ENCODE peak calls at places on chromosomes 16 and 17, in six cellular contexts. Y, A, K, O, P and W are unnamed samples.

GRCh38 chr17:4914009-4914408 is 11.1 kb upstream of the CHRNE start:
- DNase-seq in Y (no peak), A (no peak), K (no peak), O (no peak), P (no peak), W (no peak)

GRCh38 chr17:79956853-79957252 is 78.8 kb downstream of the TBC1D16 start:
- DNase-seq in Y (peak), A (peak), K (no peak), O (no peak), P (no peak), W (no peak)

GRCh38 chr16:55263271-55264250 is 60.4 kb upstream of the IRX6 start:
- DNase-seq in Y (no peak), A (no peak), K (no peak), O (no peak), P (no peak), W (no peak)

GRCh38 chr16:22353933-22354541 is 20.4 kb downstream of the CDR2 start:
- DNase-seq in Y (no peak), A (no peak), K (no peak), O (no peak), P (no peak), W (no peak)

GRCh38 chr17:82236142-82236971 is 7.5 kb downstream of the SLC16A3 start:
- DNase-seq in Y (peak), A (peak), K (no peak), O (peak), P (peak), W (no peak)

GRCh38 chr17:57927048-57927723 is 28.0 kb downstream of the CUEDC1 start:
- DNase-seq in Y (no peak), A (peak), K (peak), O (no peak), P (no peak), W (no peak)

GRCh38 chr17:33178641-33179040 is 114.5 kb downstream of the ASIC2 start:
- DNase-seq in Y (no peak), A (no peak), K (no peak), O (no peak), P (no peak), W (no peak)

GRCh38 chr16:8866118-8866883 is 2.5 kb downstream of the CARHSP1 start:
- DNase-seq in Y (no peak), A (peak), K (no peak), O (peak), P (no peak), W (no peak)

GRCh38 chr16:75309899-75310430 is 58.5 kb upstream of the BCAR1 start:
- DNase-seq in Y (no peak), A (no peak), K (no peak), O (no peak), P (no peak), W (no peak)

GRCh38 chr16:71746442-71747046 is 22.0 kb upstream of the PHLPP2 start:
- DNase-seq in Y (no peak), A (no peak), K (no peak), O (no peak), P (peak), W (peak)

GRCh38 chr16:56108724-56109123 is 82.6 kb upstream of the GNAO1 start:
- DNase-seq in Y (no peak), A (no peak), K (no peak), O (no peak), P (no peak), W (no peak)

GRCh38 chr16:23334421-23334853 is 32.3 kb downstream of the SCNN1B start:
- DNase-seq in Y (no peak), A (no peak), K (no peak), O (no peak), P (no peak), W (no peak)

GRCh38 chr17:933168-934083 is 46.1 kb downstream of the NXN start:
- DNase-seq in Y (peak), A (peak), K (peak), O (no peak), P (no peak), W (no peak)

GRCh38 chr16:642189-643049 is 791 bp downstream of the MCRIP2 start:
- DNase-seq in Y (peak), A (peak), K (no peak), O (no peak), P (peak), W (peak)

GRCh38 chr17:48526986-48527741 is 3.6 kb downstream of the HOXB1 start:
- DNase-seq in Y (no peak), A (peak), K (no peak), O (no peak), P (no peak), W (no peak)

GRCh38 chr16:71845639-71846431 is at the start of gene ATXN1L:
- DNase-seq in Y (peak), A (peak), K (peak), O (peak), P (peak), W (peak)

GRCh38 chr16:31135535-31136286 is at the start of gene PRSS8:
- DNase-seq in Y (peak), A (peak), K (no peak), O (no peak), P (no peak), W (no peak)

GRCh38 chr17:39174907-39175694 is 9.1 kb upstream of the ARL5C start:
- DNase-seq in Y (peak), A (peak), K (no peak), O (peak), P (peak), W (peak)

DNA sequence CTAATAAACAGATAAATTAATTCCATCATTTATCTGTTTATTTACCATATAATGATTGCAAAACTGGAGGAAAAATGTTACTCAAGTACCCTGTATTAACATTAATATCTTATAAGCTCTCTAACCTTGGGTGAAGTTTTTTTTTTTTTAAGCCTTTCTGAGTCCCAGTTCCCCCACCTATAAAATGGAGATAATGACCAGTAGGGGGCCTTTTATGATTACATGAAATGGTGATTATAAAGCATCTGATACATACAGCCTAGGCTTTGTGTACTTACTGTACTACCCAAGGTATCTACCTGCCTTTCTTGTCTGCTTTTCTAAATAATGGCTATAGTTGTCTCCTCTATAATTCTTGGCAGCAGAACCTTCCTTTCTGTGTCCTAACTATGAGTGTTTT is 22.6 kb downstream of the LRRC36 start:
- DNase-seq in Y (no peak), A (no peak), K (no peak), O (no peak), P (no peak), W (no peak)
- TF ChIP-seq CTCF in Y (peak), A (peak), K (peak), O (peak), P (peak), W (no peak)

GRCh38 chr16:82603784-82604411 is 22.9 kb upstream of the CDH13 start:
- DNase-seq in Y (no peak), A (peak), K (no peak), O (peak), P (no peak), W (no peak)
- TF ChIP-seq CTCF in Y (peak), A (peak), K (peak), O (peak), P (no peak), W (peak)

GRCh38 chr17:30970757-30971567 is at the start of gene RNF135:
- DNase-seq in Y (peak), A (peak), K (peak), O (peak), P (peak), W (peak)
- TF ChIP-seq CTCF in Y (peak), A (peak), K (peak), O (peak), P (no peak), W (no peak)

GRCh38 chr16:85270365-85270764 is 158.1 kb upstream of the CIBAR2 start:
- DNase-seq in Y (no peak), A (no peak), K (no peak), O (no peak), P (no peak), W (no peak)
- TF ChIP-seq CTCF in Y (no peak), A (no peak), K (no peak), O (no peak), P (no peak), W (no peak)

DNA sequence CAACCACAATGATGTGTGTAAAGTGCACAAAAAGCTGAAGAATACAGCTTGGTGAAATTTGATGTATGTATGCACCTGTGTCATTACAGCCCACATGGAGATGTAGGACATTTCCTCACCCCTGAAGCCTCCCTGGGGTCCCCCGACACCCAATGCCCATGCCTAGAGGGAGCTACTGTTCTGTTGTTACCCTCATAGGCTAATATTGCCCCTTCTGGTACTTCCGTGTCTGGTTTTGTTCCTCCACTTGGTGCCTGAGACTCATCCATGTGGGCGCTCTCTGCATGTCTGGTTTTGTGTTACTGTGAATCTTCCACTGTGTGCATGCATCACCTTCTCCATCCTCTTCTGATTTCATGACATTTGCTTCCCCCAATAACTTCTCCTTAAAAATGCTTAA is 18.6 kb downstream of the TNFRSF13B start:
- DNase-seq in Y (no peak), A (peak), K (no peak), O (no peak), P (no peak), W (no peak)
- TF ChIP-seq CTCF in Y (no peak), A (no peak), K (no peak), O (no peak), P (no peak), W (no peak)

DNA sequence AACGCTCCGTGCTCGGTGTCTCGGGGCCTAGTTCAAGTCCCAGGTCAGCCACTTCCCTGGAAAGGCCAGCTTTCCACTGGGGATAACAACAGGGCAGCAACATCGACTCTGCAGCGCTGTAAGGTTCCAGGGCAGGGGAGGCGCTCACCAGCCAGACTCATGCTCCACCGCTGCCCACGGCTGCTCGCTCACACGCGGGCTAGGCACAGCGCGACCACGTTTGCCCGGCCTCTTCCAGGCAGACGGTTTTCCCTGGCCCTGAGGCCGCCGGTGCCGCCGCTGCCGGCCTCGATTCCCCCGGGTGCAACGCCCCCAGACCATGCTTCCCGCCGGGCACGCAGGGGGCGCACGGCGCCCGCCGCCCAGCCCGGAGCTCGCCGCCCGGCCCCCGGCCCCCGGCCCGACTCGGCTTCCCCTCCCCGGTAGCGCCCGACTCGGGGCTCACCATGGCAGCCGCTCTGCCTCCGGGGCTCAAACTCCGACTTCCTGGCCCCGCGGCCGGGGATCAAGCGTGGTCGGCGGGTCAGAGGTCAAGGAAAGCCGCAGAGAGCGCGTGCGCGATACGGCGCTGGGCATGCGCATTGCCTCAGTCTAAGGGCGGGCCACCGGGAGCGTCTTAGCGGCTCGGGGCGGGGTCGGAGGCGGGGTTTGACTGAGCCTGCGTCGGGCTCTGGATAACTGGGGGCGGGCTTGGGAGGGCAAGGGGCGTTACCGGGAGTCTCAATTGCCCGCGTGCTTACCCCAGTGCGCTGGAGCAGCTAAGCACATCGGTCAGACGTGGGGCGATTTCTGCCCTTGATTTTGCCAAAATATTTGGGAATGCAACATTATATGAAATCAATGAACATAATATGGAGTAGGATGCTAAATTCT is at the start of gene PAM16:
- DNase-seq in Y (peak), A (peak), K (peak), O (peak), P (peak), W (peak)
- TF ChIP-seq CTCF in Y (no peak), A (no peak), K (peak), O (peak), P (no peak), W (no peak)

GRCh38 chr17:8110907-8111306 is 7.4 kb downstream of the ALOXE3 start:
- DNase-seq in Y (no peak), A (no peak), K (no peak), O (no peak), P (no peak), W (no peak)

GRCh38 chr17:8105957-8106398 is 12.3 kb downstream of the ALOXE3 start:
- DNase-seq in Y (peak), A (no peak), K (no peak), O (no peak), P (no peak), W (no peak)

GRCh38 chr17:8108972-8109668 is 9.2 kb downstream of the ALOXE3 start:
- DNase-seq in Y (no peak), A (no peak), K (no peak), O (no peak), P (no peak), W (no peak)

GRCh38 chr17:8109669-8110455 is 8.5 kb downstream of the ALOXE3 start:
- DNase-seq in Y (peak), A (peak), K (no peak), O (peak), P (no peak), W (peak)

GRCh38 chr17:8110456-8110804 is 7.9 kb downstream of the ALOXE3 start:
- DNase-seq in Y (no peak), A (no peak), K (no peak), O (no peak), P (no peak), W (no peak)
- TF ChIP-seq CTCF in Y (no peak), A (no peak), K (no peak), O (peak), P (no peak), W (no peak)

GRCh38 chr17:11274106-11274505 is 33.1 kb downstream of the SHISA6 start:
- DNase-seq in Y (no peak), A (no peak), K (no peak), O (no peak), P (no peak), W (no peak)

GRCh38 chr17:11273596-11273995 is 32.6 kb downstream of the SHISA6 start:
- DNase-seq in Y (no peak), A (no peak), K (no peak), O (no peak), P (no peak), W (no peak)

GRCh38 chr17:11278186-11278983 is 37.4 kb downstream of the SHISA6 start:
- DNase-seq in Y (no peak), A (no peak), K (no peak), O (no peak), P (no peak), W (no peak)

GRCh38 chr17:11278984-11279270 is 37.9 kb downstream of the SHISA6 start:
- DNase-seq in Y (no peak), A (no peak), K (no peak), O (no peak), P (no peak), W (no peak)

DNA sequence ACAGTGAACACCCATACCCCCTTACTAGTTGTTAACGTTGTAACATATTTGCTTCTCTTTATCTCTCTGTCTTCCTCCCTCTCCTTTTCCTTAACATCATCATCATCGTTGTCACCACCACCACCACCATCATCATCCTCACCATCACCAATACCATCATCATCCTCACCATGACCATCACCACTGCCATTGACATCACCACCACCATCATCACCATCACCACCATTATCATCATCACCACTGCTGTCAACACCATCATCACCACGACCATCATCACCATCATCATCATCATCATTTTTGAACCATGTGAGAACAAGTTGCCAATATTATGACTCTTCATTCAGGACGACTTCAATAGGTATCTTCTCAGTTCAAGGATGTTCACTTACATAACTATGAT is 35.5 kb downstream of the SHISA6 start:
- DNase-seq in Y (no peak), A (no peak), K (no peak), O (no peak), P (no peak), W (no peak)
- TF ChIP-seq CTCF in Y (no peak), A (no peak), K (no peak), O (no peak), P (no peak), W (no peak)